ENCODE peak calls at places on chromosomes 6 and 20, in six cellular contexts. B is H9, R is mesendoderm, M is IMR-90, U is neuronal stem cell, Q is H1. Y is an unnamed sample.

GRCh38 chr6:113718588-113718987 is 138.6 kb upstream of the MARCKS start:
- DNase-seq in B (no peak), R (no peak), M (no peak), U (no peak), Q (no peak), Y (no peak)

GRCh38 chr6:100455230-100456124 is 9.2 kb downstream of the SIM1 start:
- DNase-seq in B (peak; percentile 72), R (peak; percentile 71), M (no peak), U (peak; percentile 49), Q (peak; percentile 69), Y (no peak)

GRCh38 chr6:113853252-113853651 is 3.9 kb upstream of the MARCKS start:
- DNase-seq in B (no peak), R (no peak), M (no peak), U (no peak), Q (no peak), Y (no peak)

GRCh38 chr6:33320315-33321181 is 3.0 kb upstream of the ZBTB22 start:
- DNase-seq in B (peak; percentile 62), R (peak; percentile 91), M (peak; percentile 96), U (no peak), Q (no peak), Y (peak; percentile 95)

GRCh38 chr6:16198061-16198705 is 40.2 kb upstream of the GMPR start:
- DNase-seq in B (no peak), R (no peak), M (no peak), U (no peak), Q (no peak), Y (no peak)

GRCh38 chr20:41086402-41087324 is 50.7 kb upstream of the PLCG1 start:
- DNase-seq in B (no peak), R (no peak), M (no peak), U (no peak), Q (no peak), Y (peak; percentile 69)

GRCh38 chr20:17562804-17563305 is 7.0 kb upstream of the DSTN start:
- DNase-seq in B (no peak), R (peak; percentile 35), M (peak; percentile 62), U (no peak), Q (peak; percentile 27), Y (peak; percentile 90)

GRCh38 chr6:88449770-88450169 is 283.6 kb upstream of the CNR1 start:
- DNase-seq in B (no peak), R (no peak), M (no peak), U (no peak), Q (no peak), Y (no peak)

GRCh38 chr6:1584996-1585668 is 24.6 kb upstream of the FOXC1 start:
- DNase-seq in B (no peak), R (no peak), M (no peak), U (no peak), Q (peak; percentile 4), Y (no peak)

GRCh38 chr6:31826793-31827285 is 699 bp upstream of the HSPA1B start:
- DNase-seq in B (peak; percentile 76), R (no peak), M (no peak), U (no peak), Q (peak; percentile 62), Y (no peak)

DNA sequence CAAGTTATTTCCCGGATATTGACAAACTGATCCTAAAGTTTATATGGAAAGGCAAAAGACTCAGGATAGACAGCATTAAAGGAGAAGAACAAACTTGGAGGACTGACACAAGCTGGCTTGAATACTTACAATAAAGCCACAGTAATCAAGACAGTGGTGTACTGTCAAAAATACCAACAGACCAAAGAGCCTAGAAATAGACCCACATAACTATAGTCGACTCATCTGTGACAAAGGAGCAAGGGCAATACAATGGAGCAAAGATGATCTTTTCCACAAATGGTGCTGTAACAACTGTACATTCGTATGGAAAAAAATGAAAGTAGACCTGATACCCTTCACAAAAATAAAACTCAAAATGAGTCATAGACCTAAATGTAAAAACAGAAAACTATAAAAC is 46.0 kb downstream of the ABHD12 start:
- DNase-seq in B (no peak), R (no peak), M (peak; percentile 18), U (no peak), Q (no peak), Y (no peak)
- H2BK15ac ChIP-seq in B (no peak overlapping the region), R (no peak overlapping the region), M (no peak overlapping the region), U (no peak overlapping the region), Q (no peak overlapping the region), Y (no peak overlapping the region)

GRCh38 chr6:37056112-37056403 is 50.6 kb downstream of the FGD2 start:
- DNase-seq in B (no peak), R (no peak), M (no peak), U (no peak), Q (no peak), Y (no peak)
- H2AK5ac ChIP-seq in B (no peak overlapping the region), R (no peak overlapping the region), M (peak overlapping the region; percentile 94), U (peak overlapping the region; percentile 89), Q (no peak overlapping the region), Y (peak overlapping the region; percentile 33)

GRCh38 chr6:129886401-129887155 is 25.5 kb upstream of the TMEM244 start:
- DNase-seq in B (no peak), R (no peak), M (no peak), U (no peak), Q (no peak), Y (no peak)

GRCh38 chr6:129893513-129894098 is 32.5 kb upstream of the TMEM244 start:
- DNase-seq in B (no peak), R (peak; percentile 8), M (peak; percentile 51), U (no peak), Q (no peak), Y (peak; percentile 44)

GRCh38 chr6:129890164-129890563 is 29.0 kb upstream of the TMEM244 start:
- DNase-seq in B (no peak), R (peak; percentile 6), M (peak; percentile 78), U (no peak), Q (no peak), Y (no peak)

GRCh38 chr6:129889580-129889979 is 28.5 kb upstream of the TMEM244 start:
- DNase-seq in B (no peak), R (no peak), M (peak; percentile 91), U (no peak), Q (no peak), Y (peak; percentile 43)

GRCh38 chr6:129890701-129891100 is 29.6 kb upstream of the TMEM244 start:
- DNase-seq in B (no peak), R (no peak), M (peak; percentile 50), U (no peak), Q (no peak), Y (no peak)
- H2BK15ac ChIP-seq in B (no peak overlapping the region), R (no peak overlapping the region), M (peak overlapping the region; percentile 73), U (no peak overlapping the region), Q (no peak overlapping the region), Y (no peak overlapping the region)

DNA sequence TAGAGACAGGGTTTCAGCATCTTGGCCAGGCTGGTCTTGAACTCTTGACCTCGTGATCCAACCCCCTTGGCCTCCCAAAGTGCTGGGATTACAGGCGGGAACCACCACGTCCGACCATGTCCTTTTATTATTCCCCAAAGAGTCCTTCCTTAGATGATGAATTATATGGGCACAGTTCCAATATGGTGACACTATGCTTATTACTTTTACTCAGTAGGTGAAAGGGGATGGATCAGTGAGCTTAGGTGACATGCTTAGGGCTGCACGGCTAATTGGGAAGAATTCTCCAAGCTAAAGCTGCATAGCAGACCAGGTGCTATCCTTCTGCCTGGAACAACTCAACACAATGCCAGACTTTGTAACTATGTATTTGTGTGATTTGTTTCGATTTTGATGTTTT is 38.2 kb upstream of the TFAP2C start:
- DNase-seq in B (no peak), R (no peak), M (no peak), U (no peak), Q (no peak), Y (no peak)
- H2AK5ac ChIP-seq in B (no peak overlapping the region), R (no peak overlapping the region), M (no peak overlapping the region), U (no peak overlapping the region), Q (peak overlapping the region; percentile 75), Y (no peak overlapping the region)

GRCh38 chr6:153927867-153928266 is 111.2 kb upstream of the OPRM1 start:
- DNase-seq in B (no peak), R (no peak), M (no peak), U (no peak), Q (no peak), Y (no peak)
- H2BK15ac ChIP-seq in B (no peak overlapping the region), R (no peak overlapping the region), M (no peak overlapping the region), U (no peak overlapping the region), Q (no peak overlapping the region), Y (no peak overlapping the region)

GRCh38 chr6:44063561-44064059 is 63.6 kb downstream of the MRPL14 start:
- DNase-seq in B (no peak), R (no peak), M (no peak), U (no peak), Q (no peak), Y (no peak)
- H2AK5ac ChIP-seq in B (no peak overlapping the region), R (no peak overlapping the region), M (peak overlapping the region; percentile 92), U (no peak overlapping the region), Q (no peak overlapping the region), Y (no peak overlapping the region)

DNA sequence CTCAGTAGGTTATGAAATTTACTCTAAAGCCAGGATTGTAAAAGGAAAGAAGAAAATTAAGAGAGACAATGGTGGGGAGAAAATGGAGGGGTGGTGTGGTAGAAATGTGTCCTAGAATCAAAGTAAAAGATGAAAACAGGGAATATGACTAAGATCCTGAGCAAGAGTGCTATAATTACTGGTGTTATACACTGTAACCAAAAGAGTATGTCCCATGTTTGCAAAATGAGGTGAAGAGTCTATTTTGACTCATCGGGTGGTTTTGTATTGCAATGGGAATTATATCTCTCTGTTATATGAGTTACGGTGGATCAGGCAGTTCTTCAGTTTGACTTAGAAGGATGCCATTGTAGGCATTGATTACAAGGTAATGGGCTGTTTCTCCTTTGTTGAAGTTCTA is 8.5 kb downstream of the L3MBTL3 start:
- DNase-seq in B (no peak), R (no peak), M (peak; percentile 53), U (no peak), Q (no peak), Y (no peak)
- H2BK15ac ChIP-seq in B (no peak overlapping the region), R (no peak overlapping the region), M (no peak overlapping the region), U (no peak overlapping the region), Q (no peak overlapping the region), Y (no peak overlapping the region)

GRCh38 chr20:841568-842546 is 8.3 kb downstream of the FAM110A start:
- DNase-seq in B (peak; percentile 71), R (peak; percentile 85), M (no peak), U (no peak), Q (peak; percentile 78), Y (no peak)
- H2AK5ac ChIP-seq in B (no peak overlapping the region), R (no peak overlapping the region), M (no peak overlapping the region), U (no peak overlapping the region), Q (no peak overlapping the region), Y (no peak overlapping the region)

GRCh38 chr6:148532698-148533097 is 190.1 kb downstream of the SASH1 start:
- DNase-seq in B (no peak), R (no peak), M (no peak), U (no peak), Q (no peak), Y (no peak)
- H2BK15ac ChIP-seq in B (no peak overlapping the region), R (no peak overlapping the region), M (peak overlapping the region; percentile 98), U (no peak overlapping the region), Q (no peak overlapping the region), Y (no peak overlapping the region)

DNA sequence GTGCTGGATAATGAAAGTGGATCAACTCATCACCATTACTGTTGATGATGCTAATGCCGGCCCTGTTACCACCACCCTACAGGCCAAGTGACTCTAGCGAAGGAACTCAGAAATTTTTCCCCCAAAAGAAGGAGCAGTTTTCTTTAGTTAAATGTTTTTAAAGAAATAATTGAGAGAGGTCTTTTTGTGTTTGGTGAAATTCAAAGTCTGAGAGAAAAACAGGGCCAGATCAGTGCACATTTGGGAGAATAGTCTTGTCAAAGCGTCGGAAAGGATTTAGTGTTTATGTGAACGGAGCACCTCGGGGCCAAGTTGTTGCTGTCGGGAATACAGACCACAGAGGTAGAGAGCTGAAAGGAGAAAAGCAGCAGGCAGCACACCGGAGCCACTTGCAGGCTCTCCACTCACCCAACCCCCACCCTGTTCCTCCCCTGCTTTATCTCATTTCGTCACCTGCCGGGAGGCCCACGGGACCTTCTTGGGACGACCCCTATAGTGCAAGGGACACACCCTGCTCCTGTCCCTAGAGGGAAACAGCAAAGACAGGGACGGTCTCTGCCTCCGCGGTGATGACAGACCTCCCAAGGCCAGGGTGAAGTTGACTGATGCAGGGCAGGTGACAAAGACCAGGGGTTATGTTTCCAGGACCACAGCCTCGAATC is 6.8 kb downstream of the TFAP2B start:
- DNase-seq in B (peak; percentile 53), R (no peak), M (no peak), U (no peak), Q (no peak), Y (no peak)
- H2AK5ac ChIP-seq in B (no peak overlapping the region), R (no peak overlapping the region), M (no peak overlapping the region), U (no peak overlapping the region), Q (peak overlapping the region; percentile 7), Y (no peak overlapping the region)